ENCODE peak calls at places on chromosomes 5 and 9, in ten cellular contexts. L is GDM1, I is H7, G is KBM-7, N is Caki2, H is globus pallidus, J is T47D, Z is skeletal muscle cell, D is MM.1S, F is mucosa of gallbladder. R is an unnamed sample.

GRCh38 chr9:79023134-79023577 is 548.6 kb upstream of the TLE4 start:
- DNase-seq in I (no peak), G (no peak), N (peak; percentile 89), F (no peak), J (no peak), D (no peak), Z (peak; percentile 84), H (no peak), L (no peak), R (peak; percentile 19)

GRCh38 chr9:113309204-113309813 is 6.1 kb upstream of the RNF183 start:
- DNase-seq in G (peak; percentile 46), J (peak; percentile 29), I (peak; percentile 49), Z (no peak), N (peak; percentile 32), L (no peak), F (peak; percentile 26), D (peak; percentile 62), H (peak; percentile 47), R (no peak)

GRCh38 chr5:39024005-39024404 is 50.2 kb downstream of the RICTOR start:
- DNase-seq in L (no peak), Z (no peak), J (no peak), H (peak; percentile 18), I (peak; percentile 27), N (no peak), F (no peak), G (peak; percentile 29), D (no peak), R (no peak)

GRCh38 chr9:100573655-100574260 is 4.1 kb upstream of the CAVIN4 start:
- DNase-seq in D (no peak), N (no peak), L (no peak), H (no peak), I (no peak), J (no peak), G (no peak), F (no peak), Z (no peak), R (no peak)

GRCh38 chr9:22237497-22238363 is 208.9 kb upstream of the DMRTA1 start:
- DNase-seq in G (no peak), Z (peak; percentile 61), D (peak; percentile 13), I (no peak), F (no peak), J (no peak), N (peak; percentile 76), L (no peak), H (no peak), R (no peak)

GRCh38 chr9:99093492-99093791 is 11.5 kb upstream of the TGFBR1 start:
- DNase-seq in F (no peak), I (no peak), D (no peak), L (no peak), H (no peak), G (no peak), N (no peak), J (no peak), Z (no peak), R (no peak)

GRCh38 chr5:147464211-147464610 is 45.7 kb downstream of the DPYSL3 start:
- DNase-seq in F (no peak), N (no peak), Z (no peak), D (peak; percentile 36), H (no peak), J (no peak), L (no peak), G (peak; percentile 15), I (peak; percentile 36), R (no peak)

GRCh38 chr9:76803762-76804161 is 39.5 kb downstream of the PCA3 start:
- DNase-seq in G (no peak), I (no peak), J (no peak), D (no peak), F (no peak), L (no peak), N (no peak), H (no peak), Z (no peak), R (no peak)

GRCh38 chr5:131786036-131786435 is 10.8 kb downstream of the FNIP1 start:
- DNase-seq in I (no peak), F (no peak), N (no peak), H (no peak), Z (no peak), L (no peak), J (no peak), G (no peak), D (no peak), R (no peak)

GRCh38 chr5:5350101-5350500 is 72.4 kb upstream of the ICE1 start:
- DNase-seq in N (no peak), F (no peak), I (no peak), L (no peak), Z (peak; percentile 53), H (no peak), G (no peak), J (no peak), D (no peak), R (no peak)

GRCh38 chr5:171429543-171429910 is 10.1 kb downstream of the FGF18 start:
- DNase-seq in Z (no peak), D (no peak), I (no peak), L (no peak), H (no peak), F (no peak), J (no peak), N (no peak), G (no peak), R (no peak)

GRCh38 chr9:69325409-69326212 is 596 bp downstream of the ENTREP1 start:
- DNase-seq in L (no peak), G (peak; percentile 6), F (peak; percentile 25), J (peak; percentile 15), Z (no peak), I (peak; percentile 69), H (no peak), N (no peak), D (peak; percentile 50), R (peak; percentile 24)

GRCh38 chr5:181221792-181222629 is 1.1 kb upstream of the TRIM41 start:
- DNase-seq in G (peak; percentile 96), N (peak; percentile 98), I (peak; percentile 86), H (peak; percentile 87), J (no peak), F (peak; percentile 98), D (peak; percentile 92), Z (peak; percentile 88), L (no peak), R (no peak)

GRCh38 chr9:121098567-121099198 is 23.9 kb downstream of the CNTRL start:
- DNase-seq in N (no peak), G (peak; percentile 15), L (no peak), D (no peak), I (no peak), J (no peak), H (no peak), F (no peak), Z (no peak), R (no peak)

GRCh38 chr5:159210306-159210722 is 961 bp upstream of the RNF145 start:
- DNase-seq in I (no peak), F (no peak), N (no peak), L (no peak), G (no peak), J (peak; percentile 22), Z (no peak), D (peak; percentile 9), H (no peak), R (no peak)

GRCh38 chr5:43428034-43428712 is 16.0 kb upstream of the CCL28 start:
- DNase-seq in F (no peak), N (peak; percentile 99), D (no peak), G (no peak), I (no peak), J (no peak), Z (peak; percentile 38), L (no peak), H (no peak), R (no peak)